ENCODE peak calls at places on chromosomes 3 and 15, in five cellular contexts. Q is fibroblast of lung, K is mucosa of descending colon, P is prostate gland, G is tibial artery. Y is an unnamed sample. For H3K4me1, the result is how much of the 10 kb centered on the place peaks cover.

GRCh38 chr3:112043621-112044201 is 9.2 kb downstream of the TMPRSS7 start:
- DNase-seq in Q (peak), P (peak), K (peak), G (no peak), Y (peak)

GRCh38 chr15:51678081-51678480 is 3.2 kb upstream of the SCG3 start:
- DNase-seq in Q (no peak), G (no peak), P (no peak), K (no peak), Y (no peak)

GRCh38 chr3:113600418-113601185 is 68.2 kb downstream of the SIDT1 start:
- DNase-seq in G (no peak), P (no peak), K (no peak), Q (no peak), Y (peak)

GRCh38 chr15:70376031-70376928 is 278.6 kb upstream of the TLE3 start:
- DNase-seq in G (no peak), P (no peak), Q (no peak), K (no peak), Y (no peak)

GRCh38 chr15:46607103-46607502 is 972.3 kb downstream of the SQOR start:
- DNase-seq in Q (no peak), G (no peak), K (no peak), P (no peak), Y (no peak)

GRCh38 chr3:11238880-11239279 is 33.3 kb upstream of the ATG7 start:
- DNase-seq in Q (peak), K (no peak), G (no peak), P (no peak), Y (no peak)

GRCh38 chr3:24590344-24590880 is 95.8 kb upstream of the THRB start:
- DNase-seq in G (no peak), Q (no peak), P (no peak), K (no peak), Y (no peak)

GRCh38 chr3:115099115-115099884 is 47.8 kb downstream of the ZBTB20 start:
- DNase-seq in P (no peak), Q (peak), K (no peak), G (no peak), Y (no peak)

GRCh38 chr3:38655708-38656300 is 6.3 kb upstream of the SCN5A start:
- DNase-seq in G (no peak), Q (peak), K (peak), P (no peak), Y (no peak)

GRCh38 chr3:197013989-197014388 is 15.6 kb downstream of the MELTF start:
- DNase-seq in P (no peak), G (no peak), Q (no peak), K (no peak), Y (no peak)

GRCh38 chr3:105398407-105398806 is 31.7 kb downstream of the ALCAM start:
- DNase-seq in P (no peak), Q (no peak), G (no peak), K (no peak), Y (no peak)

GRCh38 chr3:17737591-17737990 is 4.8 kb downstream of the TBC1D5 start:
- DNase-seq in G (no peak), K (no peak), P (no peak), Q (no peak), Y (no peak)
- TF ChIP-seq CTCF in G (no peak), K (no peak), P (no peak), Q (no peak), Y (no peak)

GRCh38 chr3:99943931-99944761 is 126.5 kb downstream of the CMSS1 start:
- DNase-seq in K (no peak), P (no peak), Q (peak), G (no peak), Y (no peak)
- H3K4me1 ChIP-seq in K (under half), P (under half), Q (under half), G (under half), Y (under half)

GRCh38 chr3:170975283-170976189 is 51.0 kb downstream of the SLC2A2 start:
- DNase-seq in K (no peak), G (no peak), Q (no peak), P (no peak), Y (no peak)
- H3K4me3 ChIP-seq in K (no peak), G (no peak), Q (no peak), P (no peak), Y (no peak)

GRCh38 chr3:8757551-8758518 is 11.6 kb downstream of the OXTR start:
- DNase-seq in Q (peak), K (no peak), P (no peak), G (no peak), Y (peak)
- TF ChIP-seq CTCF in Q (no peak), K (no peak), P (no peak), G (no peak), Y (no peak)

DNA sequence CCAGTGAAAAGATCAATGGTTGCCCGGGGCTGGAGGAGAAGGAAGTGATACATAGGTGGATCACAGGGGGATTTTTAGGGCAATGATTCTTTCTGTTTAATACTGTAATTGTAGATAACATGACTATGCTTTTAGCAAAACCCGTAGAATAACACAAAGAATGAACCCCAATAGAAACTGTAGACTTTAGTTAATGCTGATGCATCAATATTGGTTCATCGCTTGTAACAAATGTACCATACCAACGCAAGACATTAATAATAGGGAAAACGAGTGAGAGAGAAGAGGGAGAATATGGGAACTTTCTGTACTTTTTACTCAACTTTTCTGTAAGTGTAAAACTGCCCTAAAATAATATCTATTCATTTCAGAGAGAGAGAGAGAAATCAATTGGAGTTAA is 383.3 kb upstream of the ATP11B start:
- DNase-seq in Q (no peak), P (no peak), K (no peak), G (no peak), Y (no peak)
- H3K4me1 ChIP-seq in Q (under half), P (under half), K (under half), G (under half), Y (under half)

GRCh38 chr15:91866371-91866905 is 12.9 kb downstream of the SLCO3A1 start:
- DNase-seq in P (peak), Q (peak), G (no peak), K (no peak), Y (peak)
- H3K4me3 ChIP-seq in P (no peak), Q (no peak), G (no peak), K (no peak), Y (no peak)

GRCh38 chr3:36707623-36708409 is 56.5 kb downstream of the DCLK3 start:
- DNase-seq in G (no peak), P (no peak), K (no peak), Q (peak), Y (no peak)
- TF ChIP-seq CTCF in G (no peak), P (no peak), K (no peak), Q (peak), Y (no peak)

Y was measured in uterus.